ENCODE peak calls at places on chromosome X, in eight cellular contexts. L, H, D, G, R, F, S and I are unnamed samples.

GRCh38 chrX:115939636-115940160 is 230.8 kb upstream of the AGTR2 start:
- DNase-seq in D (no peak), F (no peak), G (no peak), L (no peak), R (no peak), H (no peak), S (no peak), I (no peak)

GRCh38 chrX:126065901-126066660 is 100.0 kb downstream of the DCAF12L2 start:
- DNase-seq in D (no peak), F (no peak), H (no peak), G (peak; percentile 41), R (no peak), S (no peak), L (no peak), I (no peak)

GRCh38 chrX:130716822-130717405 is 186.1 kb downstream of the ENOX2 start:
- DNase-seq in S (peak; percentile 4), D (peak; percentile 81), L (no peak), G (no peak), R (no peak), H (no peak), F (no peak), I (no peak)

GRCh38 chrX:41922694-41923171 is 621 bp downstream of the CASK start:
- DNase-seq in R (peak; percentile 14), D (peak; percentile 43), F (peak; percentile 12), G (peak; percentile 70), H (no peak), S (peak; percentile 47), L (peak; percentile 40), I (no peak)

GRCh38 chrX:68018248-68019203 is 414.8 kb downstream of the OPHN1 start:
- DNase-seq in D (peak; percentile 28), S (peak; percentile 44), L (peak; percentile 15), R (peak; percentile 20), F (no peak), H (no peak), G (no peak), I (no peak)

GRCh38 chrX:69080912-69081465 is 84.3 kb downstream of the PJA1 start:
- DNase-seq in D (no peak), R (no peak), F (no peak), H (no peak), G (no peak), S (no peak), L (no peak), I (no peak)

GRCh38 chrX:97639526-97639925 is 755.8 kb downstream of the RPA4 start:
- DNase-seq in H (no peak), D (peak; percentile 4), S (no peak), F (no peak), G (no peak), L (no peak), R (no peak), I (no peak)

GRCh38 chrX:129961180-129962083 is 21.0 kb upstream of the BCORL1 start:
- DNase-seq in D (peak; percentile 14), H (no peak), S (peak; percentile 43), R (peak; percentile 60), L (peak; percentile 83), G (peak; percentile 81), F (peak; percentile 39), I (peak; percentile 61)

GRCh38 chrX:80246273-80246672 is 174.0 kb upstream of the TENT5D start:
- DNase-seq in G (no peak), D (no peak), L (no peak), H (no peak), F (no peak), S (no peak), R (no peak), I (no peak)